ENCODE peak calls at places on chromosome 13, in four cellular contexts. One of them, this sample, is unnamed.
A peak's percentile ranks its signal among the peaks of the same experiment; 100 is the strongest.

GRCh38 chr13:113804703-113805430 is 45.8 kb downstream of the TMEM255B start:
- DNase-seq in IMR-90: no peak
- DNase-seq in A549: no peak
- DNase-seq in SK-N-SH: no peak
- DNase-seq in this sample: no peak

GRCh38 chr13:77429320-77430142 is 102.6 kb upstream of the MYCBP2 start:
- DNase-seq in A549: no peak
- DNase-seq in IMR-90: no peak
- DNase-seq in SK-N-SH: no peak
- DNase-seq in this sample: peak; percentile 93

GRCh38 chr13:42017264-42017663 is 31.2 kb upstream of the DGKH start:
- DNase-seq in A549: no peak
- DNase-seq in SK-N-SH: no peak
- DNase-seq in IMR-90: no peak
- DNase-seq in this sample: no peak

GRCh38 chr13:33727356-33728083 is 90.4 kb upstream of the RFC3 start:
- DNase-seq in IMR-90: no peak
- DNase-seq in A549: no peak
- DNase-seq in SK-N-SH: no peak
- DNase-seq in this sample: no peak

GRCh38 chr13:74920945-74921725 is 560.8 kb downstream of the TBC1D4 start:
- DNase-seq in IMR-90: no peak
- DNase-seq in SK-N-SH: no peak
- DNase-seq in A549: no peak
- DNase-seq in this sample: no peak

GRCh38 chr13:37652596-37652995 is 54.0 kb upstream of the POSTN start:
- DNase-seq in IMR-90: peak; percentile 58
- DNase-seq in SK-N-SH: no peak
- DNase-seq in A549: no peak
- DNase-seq in this sample: no peak

GRCh38 chr13:76048675-76049396 is 412.7 kb downstream of the LMO7 start:
- DNase-seq in A549: no peak
- DNase-seq in IMR-90: no peak
- DNase-seq in SK-N-SH: no peak
- DNase-seq in this sample: no peak

GRCh38 chr13:85413664-85414063 is 385.6 kb downstream of the SLITRK6 start:
- DNase-seq in A549: no peak
- DNase-seq in SK-N-SH: no peak
- DNase-seq in IMR-90: no peak
- DNase-seq in this sample: no peak

GRCh38 chr13:30872685-30873443 is 33.2 kb upstream of the MEDAG start:
- DNase-seq in IMR-90: peak; percentile 94
- DNase-seq in SK-N-SH: peak; percentile 55
- DNase-seq in A549: no peak
- DNase-seq in this sample: no peak

GRCh38 chr13:50801087-50801931 is 42.2 kb downstream of the DLEU7 start:
- DNase-seq in A549: peak; percentile 14
- DNase-seq in IMR-90: peak; percentile 72
- DNase-seq in SK-N-SH: peak; percentile 53
- DNase-seq in this sample: peak; percentile 69

GRCh38 chr13:105428816-105429215 is 1106.6 kb downstream of the EFNB2 start:
- DNase-seq in SK-N-SH: no peak
- DNase-seq in IMR-90: peak; percentile 66
- DNase-seq in A549: no peak
- DNase-seq in this sample: no peak

GRCh38 chr13:113831061-113831460 is 32.8 kb downstream of the GAS6 start:
- DNase-seq in SK-N-SH: no peak
- DNase-seq in IMR-90: no peak
- DNase-seq in A549: no peak
- DNase-seq in this sample: no peak

GRCh38 chr13:31105020-31105800 is 56.5 kb downstream of the HSPH1 start:
- DNase-seq in A549: no peak
- DNase-seq in IMR-90: peak; percentile 26
- DNase-seq in SK-N-SH: no peak
- DNase-seq in this sample: no peak

GRCh38 chr13:112627161-112627560 is 39.2 kb upstream of the TUBGCP3 start:
- DNase-seq in A549: no peak
- DNase-seq in IMR-90: no peak
- DNase-seq in SK-N-SH: no peak
- DNase-seq in this sample: no peak

GRCh38 chr13:109704771-109705628 is 81.4 kb downstream of the IRS2 start:
- DNase-seq in IMR-90: no peak
- DNase-seq in SK-N-SH: no peak
- DNase-seq in A549: peak; percentile 22
- DNase-seq in this sample: no peak

GRCh38 chr13:81326913-81327312 is 986.0 kb upstream of the SPRY2 start:
- DNase-seq in IMR-90: no peak
- DNase-seq in SK-N-SH: no peak
- DNase-seq in A549: no peak
- DNase-seq in this sample: no peak

GRCh38 chr13:50800091-50800739 is 43.3 kb downstream of the DLEU7 start:
- DNase-seq in IMR-90: no peak
- DNase-seq in A549: no peak
- DNase-seq in SK-N-SH: no peak
- DNase-seq in this sample: no peak

GRCh38 chr13:113856716-113857065 is 7.2 kb downstream of the GAS6 start:
- DNase-seq in A549: no peak
- DNase-seq in SK-N-SH: no peak
- DNase-seq in IMR-90: peak; percentile 78
- DNase-seq in this sample: no peak

GRCh38 chr13:47017476-47017875 is 120.6 kb upstream of the HTR2A start:
- DNase-seq in SK-N-SH: no peak
- DNase-seq in IMR-90: peak; percentile 28
- DNase-seq in A549: no peak
- DNase-seq in this sample: no peak

GRCh38 chr13:112103260-112103843 is 36.4 kb downstream of the SOX1 start:
- DNase-seq in A549: no peak
- DNase-seq in IMR-90: no peak
- DNase-seq in SK-N-SH: no peak
- DNase-seq in this sample: no peak

GRCh38 chr13:64928704-64929499 is 2301.2 kb downstream of the PCDH9 start:
- DNase-seq in SK-N-SH: no peak
- DNase-seq in A549: no peak
- DNase-seq in IMR-90: peak; percentile 86
- DNase-seq in this sample: no peak

GRCh38 chr13:67223742-67224141 is 6.4 kb downstream of the PCDH9 start:
- DNase-seq in A549: no peak
- DNase-seq in SK-N-SH: no peak
- DNase-seq in IMR-90: peak; percentile 32
- DNase-seq in this sample: no peak

DNA sequence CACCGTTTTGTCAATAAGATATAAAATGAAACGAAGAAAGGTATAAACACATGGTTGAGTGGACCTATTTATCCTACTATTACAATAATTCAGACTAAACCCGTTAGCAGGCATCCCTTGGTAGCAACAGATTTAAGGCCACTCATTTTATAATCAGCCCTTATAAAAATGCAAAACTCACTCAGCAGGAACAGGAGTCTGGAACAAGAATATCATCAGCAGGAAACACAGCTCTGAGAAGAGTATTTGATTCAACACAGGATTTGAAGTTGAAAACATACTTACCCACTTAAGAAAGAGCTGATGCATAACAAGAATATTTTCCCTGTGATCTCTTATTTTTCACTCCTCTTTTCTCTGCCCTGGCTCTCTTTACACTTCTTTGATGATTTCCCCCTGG is 1722.6 kb downstream of the SLITRK5 start:
- DNase-seq in SK-N-SH: no peak
- DNase-seq in IMR-90: no peak
- DNase-seq in A549: no peak
- DNase-seq in this sample: no peak
- TF ChIP-seq RCOR1 in SK-N-SH: no peak
- TF ChIP-seq RCOR1 in IMR-90: no peak
- TF ChIP-seq RCOR1 in A549: no peak
- TF ChIP-seq RCOR1 in this sample: no peak

GRCh38 chr13:80235131-80235530 is 105.8 kb downstream of the SPRY2 start:
- DNase-seq in A549: no peak
- DNase-seq in SK-N-SH: no peak
- DNase-seq in IMR-90: no peak
- DNase-seq in this sample: no peak
- H3K4me2 ChIP-seq in A549: peak overlapping the region; percentile 44
- H3K4me2 ChIP-seq in SK-N-SH: no peak overlapping the region
- H3K4me2 ChIP-seq in IMR-90: no peak overlapping the region
- H3K4me2 ChIP-seq in this sample: no peak overlapping the region

DNA sequence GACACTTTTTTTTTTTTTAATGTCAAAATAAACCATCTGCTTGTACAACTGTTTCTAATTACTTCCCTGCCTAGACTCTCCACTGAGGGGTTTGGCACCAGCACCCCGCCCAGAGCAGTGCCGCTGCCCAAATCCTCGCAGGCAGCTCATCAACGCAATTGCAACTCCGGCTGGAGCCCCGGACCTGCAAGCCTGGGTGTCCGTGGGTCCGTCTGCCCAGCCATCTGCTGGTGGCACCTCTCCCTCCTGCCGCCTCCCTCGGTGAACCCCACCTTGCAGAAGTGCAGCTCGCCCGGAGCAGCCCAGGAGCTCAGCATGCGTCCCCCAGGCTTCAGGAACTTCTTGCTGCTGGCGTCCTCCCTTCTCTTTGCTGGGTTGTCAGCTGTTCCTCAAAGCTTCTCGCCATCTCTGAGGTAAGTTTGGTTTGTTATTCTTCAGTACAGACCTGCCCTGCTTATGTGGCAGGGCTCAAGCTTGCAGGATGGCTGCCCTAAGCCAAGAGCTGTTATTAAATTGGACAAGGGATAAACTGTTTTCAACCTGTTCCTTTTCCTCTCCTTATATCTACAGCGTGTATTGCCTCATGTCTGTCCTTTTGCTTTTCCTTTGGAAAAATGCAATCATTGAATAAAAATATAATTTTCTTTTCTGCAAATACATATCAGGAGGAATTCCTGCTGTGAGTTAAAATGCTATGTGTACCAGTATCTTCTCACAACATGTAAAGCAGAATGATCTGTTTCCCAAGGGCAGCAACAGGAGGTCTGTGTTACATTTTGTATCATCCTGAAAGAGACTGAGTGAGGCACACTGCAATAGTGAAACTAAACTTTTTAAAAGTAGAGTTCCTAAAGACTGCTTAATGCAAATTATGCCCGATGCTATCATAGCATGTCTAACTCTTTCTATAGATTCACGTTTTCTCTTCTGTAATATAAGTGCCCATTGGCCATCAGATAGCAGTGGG is at the start of gene ITGBL1:
- DNase-seq in A549: no peak
- DNase-seq in IMR-90: peak; percentile 25
- DNase-seq in SK-N-SH: peak; percentile 38
- DNase-seq in this sample: no peak
- TF ChIP-seq CTCF in A549: no peak
- TF ChIP-seq CTCF in IMR-90: no peak
- TF ChIP-seq CTCF in SK-N-SH: no peak
- TF ChIP-seq CTCF in this sample: no peak

GRCh38 chr13:100883453-100883852 is 208.9 kb upstream of the TMTC4 start:
- DNase-seq in A549: no peak
- DNase-seq in IMR-90: no peak
- DNase-seq in SK-N-SH: no peak
- DNase-seq in this sample: no peak

GRCh38 chr13:100890645-100891044 is 216.1 kb upstream of the TMTC4 start:
- DNase-seq in IMR-90: no peak
- DNase-seq in A549: no peak
- DNase-seq in SK-N-SH: no peak
- DNase-seq in this sample: no peak

GRCh38 chr13:100892981-100893380 is 218.4 kb upstream of the TMTC4 start:
- DNase-seq in SK-N-SH: no peak
- DNase-seq in A549: no peak
- DNase-seq in IMR-90: no peak
- DNase-seq in this sample: no peak

DNA sequence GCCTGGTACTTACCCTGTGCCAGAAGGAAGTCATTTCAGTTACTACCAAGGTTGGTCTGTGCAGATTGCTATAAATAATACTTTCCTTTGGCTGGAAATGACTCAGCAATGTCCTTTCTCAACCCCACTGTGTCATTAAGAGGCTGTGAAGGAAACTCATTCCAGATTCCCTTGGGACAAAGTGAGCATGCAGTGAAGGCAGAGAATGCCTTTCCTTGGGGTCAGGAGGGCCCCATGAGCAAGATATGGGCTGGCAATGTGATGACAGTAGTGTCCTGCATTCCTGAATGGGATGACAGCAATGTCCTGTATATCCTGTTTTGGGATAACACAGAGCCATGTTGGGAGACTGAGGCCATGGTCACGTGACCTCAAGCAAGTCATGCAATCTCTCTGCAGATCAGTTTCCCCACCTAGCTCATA is 213.1 kb upstream of the TMTC4 start:
- DNase-seq in A549: no peak
- DNase-seq in SK-N-SH: no peak
- DNase-seq in IMR-90: peak; percentile 82
- DNase-seq in this sample: no peak
- TF ChIP-seq RCOR1 in A549: no peak
- TF ChIP-seq RCOR1 in SK-N-SH: no peak
- TF ChIP-seq RCOR1 in IMR-90: no peak
- TF ChIP-seq RCOR1 in this sample: no peak

DNA sequence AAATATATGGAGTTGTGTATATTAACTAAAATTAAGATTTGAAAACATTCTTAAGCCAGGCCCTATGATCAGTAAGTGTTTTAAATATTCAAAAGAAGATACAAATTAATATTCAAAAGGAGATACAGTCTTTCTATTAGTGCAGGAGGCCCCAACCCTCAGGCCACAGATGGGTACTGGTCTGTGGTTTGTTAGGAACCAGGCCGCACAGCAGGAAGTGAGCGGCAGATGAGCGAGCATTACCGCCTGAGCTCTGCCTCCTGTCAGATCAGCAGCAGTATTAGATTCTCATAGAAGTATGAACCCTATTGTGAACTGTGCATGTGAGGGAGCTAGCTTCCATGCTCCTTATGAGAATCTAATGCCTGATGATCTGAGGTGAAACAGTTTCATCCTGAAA is 232.9 kb downstream of the FOXO1 start:
- DNase-seq in SK-N-SH: no peak
- DNase-seq in IMR-90: no peak
- DNase-seq in A549: no peak
- DNase-seq in this sample: no peak
- H3K4me2 ChIP-seq in SK-N-SH: no peak overlapping the region
- H3K4me2 ChIP-seq in IMR-90: no peak overlapping the region
- H3K4me2 ChIP-seq in A549: no peak overlapping the region
- H3K4me2 ChIP-seq in this sample: no peak overlapping the region

DNA sequence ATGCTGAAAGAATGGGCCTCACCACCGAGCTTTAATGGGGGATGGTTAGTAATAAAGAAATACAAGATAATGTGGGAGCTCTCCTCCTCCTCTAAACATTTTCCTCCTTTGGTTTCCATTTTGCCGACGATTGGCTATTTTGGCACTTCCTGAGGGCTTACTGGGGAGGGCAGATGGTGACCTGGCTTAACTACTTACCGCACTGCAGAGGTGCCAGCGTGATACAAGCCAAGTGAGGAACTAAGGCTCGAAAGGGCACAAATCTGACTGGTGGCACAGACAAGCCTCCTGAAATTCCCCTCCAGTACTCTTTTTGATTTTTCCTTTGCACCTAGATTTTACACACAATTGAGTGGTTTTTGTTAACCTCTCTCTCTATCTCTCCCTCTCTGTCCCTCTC is 53.3 kb upstream of the RAP2A start:
- DNase-seq in SK-N-SH: no peak
- DNase-seq in IMR-90: no peak
- DNase-seq in A549: no peak
- DNase-seq in this sample: no peak
- TF ChIP-seq CTCF in SK-N-SH: no peak
- TF ChIP-seq CTCF in IMR-90: no peak
- TF ChIP-seq CTCF in A549: no peak
- TF ChIP-seq CTCF in this sample: no peak

GRCh38 chr13:96671073-96671472 is 323.2 kb downstream of the OXGR1 start:
- DNase-seq in SK-N-SH: no peak
- DNase-seq in IMR-90: no peak
- DNase-seq in A549: no peak
- DNase-seq in this sample: no peak
- TF ChIP-seq RCOR1 in SK-N-SH: no peak
- TF ChIP-seq RCOR1 in IMR-90: no peak
- TF ChIP-seq RCOR1 in A549: no peak
- TF ChIP-seq RCOR1 in this sample: no peak